ENCODE peak calls at places on chromosomes 16 and 17, in nine cellular contexts. One of them, this sample, is unnamed.
A peak's percentile ranks its signal among the peaks of the same experiment; 100 is the strongest.

GRCh38 chr17:77501101-77501566 is 360.4 kb downstream of the SEC14L1 start:
- DNase-seq in uterus: peak; percentile 12
- DNase-seq in CD4-positive, CD25-positive, alpha-beta regulatory T cell: no peak
- DNase-seq in CD8-positive, alpha-beta T cell: no peak
- DNase-seq in adipocyte: peak; percentile 37
- DNase-seq in effector memory CD4-positive, alpha-beta T cell: no peak
- DNase-seq in MM.1S: peak; percentile 23
- DNase-seq in CD8-positive, alpha-beta memory T cell: no peak
- DNase-seq in tibial artery: peak; percentile 61
- DNase-seq in this sample: peak; percentile 61

GRCh38 chr16:52649870-52650269 is 102.9 kb upstream of the TOX3 start:
- DNase-seq in uterus: no peak
- DNase-seq in CD4-positive, CD25-positive, alpha-beta regulatory T cell: no peak
- DNase-seq in CD8-positive, alpha-beta T cell: no peak
- DNase-seq in adipocyte: no peak
- DNase-seq in effector memory CD4-positive, alpha-beta T cell: no peak
- DNase-seq in MM.1S: no peak
- DNase-seq in CD8-positive, alpha-beta memory T cell: no peak
- DNase-seq in tibial artery: no peak
- DNase-seq in this sample: peak; percentile 76

GRCh38 chr16:23052908-23053580 is 96.2 kb downstream of the USP31 start:
- DNase-seq in uterus: no peak
- DNase-seq in CD4-positive, CD25-positive, alpha-beta regulatory T cell: no peak
- DNase-seq in CD8-positive, alpha-beta T cell: no peak
- DNase-seq in adipocyte: no peak
- DNase-seq in effector memory CD4-positive, alpha-beta T cell: no peak
- DNase-seq in MM.1S: no peak
- DNase-seq in CD8-positive, alpha-beta memory T cell: no peak
- DNase-seq in tibial artery: no peak
- DNase-seq in this sample: no peak

GRCh38 chr16:48158296-48158695 is 2.5 kb upstream of the ABCC12 start:
- DNase-seq in uterus: no peak
- DNase-seq in CD4-positive, CD25-positive, alpha-beta regulatory T cell: no peak
- DNase-seq in CD8-positive, alpha-beta T cell: no peak
- DNase-seq in adipocyte: peak; percentile 37
- DNase-seq in effector memory CD4-positive, alpha-beta T cell: no peak
- DNase-seq in MM.1S: no peak
- DNase-seq in CD8-positive, alpha-beta memory T cell: no peak
- DNase-seq in tibial artery: no peak
- DNase-seq in this sample: no peak

GRCh38 chr17:43169561-43170139 is 1.4 kb upstream of the NBR1 start:
- DNase-seq in uterus: peak; percentile 29
- DNase-seq in CD4-positive, CD25-positive, alpha-beta regulatory T cell: no peak
- DNase-seq in CD8-positive, alpha-beta T cell: no peak
- DNase-seq in adipocyte: peak; percentile 73
- DNase-seq in effector memory CD4-positive, alpha-beta T cell: no peak
- DNase-seq in MM.1S: no peak
- DNase-seq in CD8-positive, alpha-beta memory T cell: no peak
- DNase-seq in tibial artery: peak; percentile 71
- DNase-seq in this sample: peak; percentile 29

GRCh38 chr17:9228408-9229159 is 207.3 kb downstream of the NTN1 start:
- DNase-seq in uterus: peak; percentile 88
- DNase-seq in CD4-positive, CD25-positive, alpha-beta regulatory T cell: no peak
- DNase-seq in CD8-positive, alpha-beta T cell: no peak
- DNase-seq in adipocyte: peak; percentile 35
- DNase-seq in effector memory CD4-positive, alpha-beta T cell: no peak
- DNase-seq in MM.1S: no peak
- DNase-seq in CD8-positive, alpha-beta memory T cell: no peak
- DNase-seq in tibial artery: no peak
- DNase-seq in this sample: no peak

GRCh38 chr16:87653234-87653633 is 50.9 kb downstream of the JPH3 start:
- DNase-seq in uterus: no peak
- DNase-seq in CD4-positive, CD25-positive, alpha-beta regulatory T cell: no peak
- DNase-seq in CD8-positive, alpha-beta T cell: no peak
- DNase-seq in adipocyte: peak; percentile 30
- DNase-seq in effector memory CD4-positive, alpha-beta T cell: no peak
- DNase-seq in MM.1S: no peak
- DNase-seq in CD8-positive, alpha-beta memory T cell: no peak
- DNase-seq in tibial artery: no peak
- DNase-seq in this sample: peak; percentile 25

GRCh38 chr17:63571632-63572310 is 21.5 kb downstream of the DCAF7 start:
- DNase-seq in uterus: no peak
- DNase-seq in CD4-positive, CD25-positive, alpha-beta regulatory T cell: no peak
- DNase-seq in CD8-positive, alpha-beta T cell: no peak
- DNase-seq in adipocyte: peak; percentile 62
- DNase-seq in effector memory CD4-positive, alpha-beta T cell: no peak
- DNase-seq in MM.1S: no peak
- DNase-seq in CD8-positive, alpha-beta memory T cell: no peak
- DNase-seq in tibial artery: no peak
- DNase-seq in this sample: no peak

GRCh38 chr16:80899804-80900592 is 95.6 kb upstream of the CDYL2 start:
- DNase-seq in uterus: peak; percentile 63
- DNase-seq in CD4-positive, CD25-positive, alpha-beta regulatory T cell: no peak
- DNase-seq in CD8-positive, alpha-beta T cell: no peak
- DNase-seq in adipocyte: peak; percentile 72
- DNase-seq in effector memory CD4-positive, alpha-beta T cell: no peak
- DNase-seq in MM.1S: no peak
- DNase-seq in CD8-positive, alpha-beta memory T cell: no peak
- DNase-seq in tibial artery: peak; percentile 97
- DNase-seq in this sample: peak; percentile 14

GRCh38 chr17:37833237-37833859 is 88.5 kb upstream of the HNF1B start:
- DNase-seq in uterus: no peak
- DNase-seq in CD4-positive, CD25-positive, alpha-beta regulatory T cell: no peak
- DNase-seq in CD8-positive, alpha-beta T cell: no peak
- DNase-seq in adipocyte: no peak
- DNase-seq in effector memory CD4-positive, alpha-beta T cell: no peak
- DNase-seq in MM.1S: no peak
- DNase-seq in CD8-positive, alpha-beta memory T cell: no peak
- DNase-seq in tibial artery: no peak
- DNase-seq in this sample: no peak

GRCh38 chr17:73713136-73713535 is 68.9 kb upstream of the SDK2 start:
- DNase-seq in uterus: no peak
- DNase-seq in CD4-positive, CD25-positive, alpha-beta regulatory T cell: no peak
- DNase-seq in CD8-positive, alpha-beta T cell: no peak
- DNase-seq in adipocyte: no peak
- DNase-seq in effector memory CD4-positive, alpha-beta T cell: no peak
- DNase-seq in MM.1S: no peak
- DNase-seq in CD8-positive, alpha-beta memory T cell: no peak
- DNase-seq in tibial artery: no peak
- DNase-seq in this sample: no peak

GRCh38 chr16:53509906-53510703 is 7.1 kb upstream of the AKTIP start:
- DNase-seq in uterus: peak; percentile 65
- DNase-seq in CD4-positive, CD25-positive, alpha-beta regulatory T cell: peak; percentile 61
- DNase-seq in CD8-positive, alpha-beta T cell: peak; percentile 58
- DNase-seq in adipocyte: peak; percentile 87
- DNase-seq in effector memory CD4-positive, alpha-beta T cell: peak; percentile 23
- DNase-seq in MM.1S: peak; percentile 47
- DNase-seq in CD8-positive, alpha-beta memory T cell: peak; percentile 52
- DNase-seq in tibial artery: peak; percentile 80
- DNase-seq in this sample: peak; percentile 52

GRCh38 chr17:4533522-4534502 is 21.4 kb downstream of the MYBBP1A start:
- DNase-seq in uterus: no peak
- DNase-seq in CD4-positive, CD25-positive, alpha-beta regulatory T cell: no peak
- DNase-seq in CD8-positive, alpha-beta T cell: no peak
- DNase-seq in adipocyte: no peak
- DNase-seq in effector memory CD4-positive, alpha-beta T cell: no peak
- DNase-seq in MM.1S: no peak
- DNase-seq in CD8-positive, alpha-beta memory T cell: no peak
- DNase-seq in tibial artery: no peak
- DNase-seq in this sample: no peak

GRCh38 chr17:34400301-34400931 is 37.4 kb upstream of the CCL1 start:
- DNase-seq in uterus: no peak
- DNase-seq in CD4-positive, CD25-positive, alpha-beta regulatory T cell: no peak
- DNase-seq in CD8-positive, alpha-beta T cell: no peak
- DNase-seq in adipocyte: no peak
- DNase-seq in effector memory CD4-positive, alpha-beta T cell: no peak
- DNase-seq in MM.1S: no peak
- DNase-seq in CD8-positive, alpha-beta memory T cell: no peak
- DNase-seq in tibial artery: no peak
- DNase-seq in this sample: no peak

GRCh38 chr16:19223235-19223847 is 55.3 kb downstream of the SYT17 start:
- DNase-seq in uterus: no peak
- DNase-seq in CD4-positive, CD25-positive, alpha-beta regulatory T cell: no peak
- DNase-seq in CD8-positive, alpha-beta T cell: no peak
- DNase-seq in adipocyte: peak; percentile 2
- DNase-seq in effector memory CD4-positive, alpha-beta T cell: no peak
- DNase-seq in MM.1S: peak; percentile 30
- DNase-seq in CD8-positive, alpha-beta memory T cell: no peak
- DNase-seq in tibial artery: no peak
- DNase-seq in this sample: no peak

GRCh38 chr17:34146440-34147043 is 108.5 kb upstream of the CCL2 start:
- DNase-seq in uterus: no peak
- DNase-seq in CD4-positive, CD25-positive, alpha-beta regulatory T cell: peak; percentile 8
- DNase-seq in CD8-positive, alpha-beta T cell: peak; percentile 49
- DNase-seq in adipocyte: no peak
- DNase-seq in effector memory CD4-positive, alpha-beta T cell: no peak
- DNase-seq in MM.1S: peak; percentile 74
- DNase-seq in CD8-positive, alpha-beta memory T cell: peak; percentile 10
- DNase-seq in tibial artery: no peak
- DNase-seq in this sample: peak; percentile 73

GRCh38 chr17:61789872-61790271 is 73.5 kb downstream of the BRIP1 start:
- DNase-seq in uterus: no peak
- DNase-seq in CD4-positive, CD25-positive, alpha-beta regulatory T cell: no peak
- DNase-seq in CD8-positive, alpha-beta T cell: no peak
- DNase-seq in adipocyte: no peak
- DNase-seq in effector memory CD4-positive, alpha-beta T cell: no peak
- DNase-seq in MM.1S: no peak
- DNase-seq in CD8-positive, alpha-beta memory T cell: no peak
- DNase-seq in tibial artery: no peak
- DNase-seq in this sample: no peak

GRCh38 chr16:48197294-48197693 is 41.5 kb upstream of the ABCC12 start:
- DNase-seq in uterus: no peak
- DNase-seq in CD4-positive, CD25-positive, alpha-beta regulatory T cell: no peak
- DNase-seq in CD8-positive, alpha-beta T cell: no peak
- DNase-seq in adipocyte: no peak
- DNase-seq in effector memory CD4-positive, alpha-beta T cell: no peak
- DNase-seq in MM.1S: no peak
- DNase-seq in CD8-positive, alpha-beta memory T cell: no peak
- DNase-seq in tibial artery: no peak
- DNase-seq in this sample: no peak

DNA sequence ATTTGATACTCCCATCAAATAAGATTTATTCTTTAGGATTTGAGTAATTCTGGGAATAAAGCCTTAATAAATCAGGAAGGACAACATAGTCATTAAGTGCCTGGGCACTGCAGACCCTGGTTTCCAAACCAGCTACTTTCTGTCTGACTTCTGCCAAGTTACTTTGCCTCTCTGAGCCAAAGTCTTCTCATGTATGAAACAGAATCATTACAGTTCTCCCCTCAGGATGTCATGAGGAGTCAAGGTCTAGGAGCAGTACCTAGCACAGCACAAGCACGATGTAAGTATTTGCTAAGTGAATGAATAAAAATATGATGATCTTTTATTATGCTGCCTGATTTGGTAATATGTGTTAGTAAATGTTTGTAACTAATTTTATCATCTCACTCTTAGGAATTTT is 30.4 kb upstream of the HEATR6 start:
- DNase-seq in uterus: no peak
- DNase-seq in CD4-positive, CD25-positive, alpha-beta regulatory T cell: no peak
- DNase-seq in CD8-positive, alpha-beta T cell: no peak
- DNase-seq in adipocyte: no peak
- DNase-seq in effector memory CD4-positive, alpha-beta T cell: no peak
- DNase-seq in MM.1S: no peak
- DNase-seq in CD8-positive, alpha-beta memory T cell: no peak
- DNase-seq in tibial artery: no peak
- DNase-seq in this sample: no peak
- H3K4me1 ChIP-seq in uterus: no peaks in the 10 kb centered on the region
- H3K4me1 ChIP-seq in CD4-positive, CD25-positive, alpha-beta regulatory T cell: no peaks in the 10 kb centered on the region
- H3K4me1 ChIP-seq in CD8-positive, alpha-beta T cell: no peaks in the 10 kb centered on the region
- H3K4me1 ChIP-seq in adipocyte: peaks cover 1% of the 10 kb centered on the region
- H3K4me1 ChIP-seq in effector memory CD4-positive, alpha-beta T cell: no peaks in the 10 kb centered on the region
- H3K4me1 ChIP-seq in MM.1S: no peaks in the 10 kb centered on the region
- H3K4me1 ChIP-seq in CD8-positive, alpha-beta memory T cell: no peaks in the 10 kb centered on the region
- H3K4me1 ChIP-seq in tibial artery: no peaks in the 10 kb centered on the region
- H3K4me1 ChIP-seq in this sample: no peaks in the 10 kb centered on the region

DNA sequence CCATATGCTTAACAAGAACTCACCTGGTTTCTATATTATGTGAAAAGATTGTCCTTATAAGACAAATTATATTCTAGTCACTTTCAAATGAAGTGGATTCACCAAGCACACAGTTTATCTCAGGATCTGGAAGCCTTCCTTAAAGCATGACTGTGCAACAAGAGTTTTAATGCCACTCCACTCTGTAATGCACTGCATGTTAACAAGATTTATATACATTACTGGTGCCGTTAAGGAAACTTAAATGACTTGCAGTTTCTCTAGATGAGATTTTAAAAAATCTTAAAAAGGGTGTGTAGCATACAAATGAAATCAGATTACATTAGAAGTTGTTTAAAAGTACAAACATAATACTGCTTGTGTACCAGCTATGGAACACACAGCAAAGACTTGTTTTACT is 150.8 kb downstream of the SNX11 start:
- DNase-seq in uterus: no peak
- DNase-seq in CD4-positive, CD25-positive, alpha-beta regulatory T cell: no peak
- DNase-seq in CD8-positive, alpha-beta T cell: no peak
- DNase-seq in adipocyte: no peak
- DNase-seq in effector memory CD4-positive, alpha-beta T cell: no peak
- DNase-seq in MM.1S: no peak
- DNase-seq in CD8-positive, alpha-beta memory T cell: no peak
- DNase-seq in tibial artery: no peak
- DNase-seq in this sample: no peak
- H3K27me3 ChIP-seq in uterus: peaks cover 16% of the 10 kb centered on the region
- H3K27me3 ChIP-seq in CD4-positive, CD25-positive, alpha-beta regulatory T cell: no peaks in the 10 kb centered on the region
- H3K27me3 ChIP-seq in CD8-positive, alpha-beta T cell: no peaks in the 10 kb centered on the region
- H3K27me3 ChIP-seq in adipocyte: no peaks in the 10 kb centered on the region
- H3K27me3 ChIP-seq in effector memory CD4-positive, alpha-beta T cell: no peaks in the 10 kb centered on the region
- H3K27me3 ChIP-seq in MM.1S: no peaks in the 10 kb centered on the region
- H3K27me3 ChIP-seq in CD8-positive, alpha-beta memory T cell: no peaks in the 10 kb centered on the region
- H3K27me3 ChIP-seq in tibial artery: no peaks in the 10 kb centered on the region
- H3K27me3 ChIP-seq in this sample: peaks cover 44% of the 10 kb centered on the region

DNA sequence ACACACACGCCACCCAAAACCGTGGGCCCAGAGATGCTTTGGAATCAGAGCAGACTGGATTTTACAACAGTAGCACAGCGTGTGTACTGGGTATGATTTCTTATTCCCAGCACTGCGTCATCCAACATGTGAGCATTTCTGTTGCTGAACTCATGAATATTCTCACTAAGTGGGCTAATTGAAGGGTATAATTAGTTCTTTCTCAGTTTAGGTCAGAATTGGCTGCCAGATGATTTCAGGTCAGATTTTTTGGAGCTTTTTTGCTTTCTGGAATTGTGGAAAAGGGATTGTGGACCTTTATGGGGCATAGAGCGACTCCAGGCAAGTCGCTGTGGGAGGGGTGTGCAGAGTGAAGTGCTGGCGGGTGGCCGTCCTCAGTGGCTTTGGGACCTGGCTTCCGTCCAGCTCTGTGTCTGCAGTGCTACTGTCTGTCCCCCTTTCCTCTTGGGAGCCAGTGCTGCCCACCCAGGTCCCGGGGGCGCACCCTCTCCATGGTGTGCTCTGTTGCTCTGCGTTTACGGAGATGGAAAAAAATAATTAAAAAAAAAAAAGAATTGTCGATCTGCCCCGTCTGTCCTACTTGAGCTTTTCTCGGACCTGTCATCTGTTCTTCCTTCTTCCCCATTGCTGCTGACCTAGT is 25.0 kb downstream of the FOXK2 start:
- DNase-seq in uterus: peak; percentile 62
- DNase-seq in CD4-positive, CD25-positive, alpha-beta regulatory T cell: no peak
- DNase-seq in CD8-positive, alpha-beta T cell: no peak
- DNase-seq in adipocyte: no peak
- DNase-seq in effector memory CD4-positive, alpha-beta T cell: no peak
- DNase-seq in MM.1S: no peak
- DNase-seq in CD8-positive, alpha-beta memory T cell: no peak
- DNase-seq in tibial artery: peak; percentile 81
- DNase-seq in this sample: no peak
- H3K4me3 ChIP-seq in uterus: peak overlapping the region; percentile 37
- H3K4me3 ChIP-seq in CD4-positive, CD25-positive, alpha-beta regulatory T cell: no peak overlapping the region
- H3K4me3 ChIP-seq in CD8-positive, alpha-beta T cell: no peak overlapping the region
- H3K4me3 ChIP-seq in adipocyte: peak overlapping the region; percentile 50
- H3K4me3 ChIP-seq in effector memory CD4-positive, alpha-beta T cell: no peak overlapping the region
- H3K4me3 ChIP-seq in MM.1S: no peak overlapping the region
- H3K4me3 ChIP-seq in CD8-positive, alpha-beta memory T cell: no peak overlapping the region
- H3K4me3 ChIP-seq in tibial artery: peak overlapping the region; percentile 41
- H3K4me3 ChIP-seq in this sample: no peak overlapping the region

GRCh38 chr17:41654134-41654907 is 29.9 kb upstream of the KRT17 start:
- DNase-seq in uterus: no peak
- DNase-seq in CD4-positive, CD25-positive, alpha-beta regulatory T cell: no peak
- DNase-seq in CD8-positive, alpha-beta T cell: no peak
- DNase-seq in adipocyte: no peak
- DNase-seq in effector memory CD4-positive, alpha-beta T cell: no peak
- DNase-seq in MM.1S: no peak
- DNase-seq in CD8-positive, alpha-beta memory T cell: no peak
- DNase-seq in tibial artery: no peak
- DNase-seq in this sample: no peak
- H3K4me1 ChIP-seq in uterus: no peaks in the 10 kb centered on the region
- H3K4me1 ChIP-seq in CD4-positive, CD25-positive, alpha-beta regulatory T cell: no peaks in the 10 kb centered on the region
- H3K4me1 ChIP-seq in CD8-positive, alpha-beta T cell: no peaks in the 10 kb centered on the region
- H3K4me1 ChIP-seq in adipocyte: no peaks in the 10 kb centered on the region
- H3K4me1 ChIP-seq in effector memory CD4-positive, alpha-beta T cell: no peaks in the 10 kb centered on the region
- H3K4me1 ChIP-seq in MM.1S: peaks cover 7% of the 10 kb centered on the region
- H3K4me1 ChIP-seq in CD8-positive, alpha-beta memory T cell: no peaks in the 10 kb centered on the region
- H3K4me1 ChIP-seq in tibial artery: peaks cover 13% of the 10 kb centered on the region
- H3K4me1 ChIP-seq in this sample: no peaks in the 10 kb centered on the region